ENCODE peak calls at places on chromosomes 11 and 22, in five cellular contexts. I is tibial nerve, S is stomach, O is GM12878, P is A549. C is an unnamed sample. For H3K4me1, the result is how much of the 10 kb centered on the place peaks cover.

GRCh38 chr11:116540645-116541044 is 232.1 kb downstream of the BUD13 start:
- DNase-seq in I (no peak), S (no peak), O (no peak), P (no peak), C (no peak)

GRCh38 chr11:14029971-14030531 is 67.5 kb downstream of the SPON1 start:
- DNase-seq in I (peak), S (peak), O (no peak), P (peak), C (peak)

GRCh38 chr11:35584321-35584720 is 33.9 kb upstream of the FJX1 start:
- DNase-seq in I (no peak), S (no peak), O (no peak), P (no peak), C (no peak)

GRCh38 chr11:33730716-33731115 is 5.5 kb downstream of the CD59 start:
- DNase-seq in I (no peak), S (no peak), O (no peak), P (no peak), C (no peak)

GRCh38 chr11:539971-540481 is 2.7 kb downstream of the LRRC56 start:
- DNase-seq in I (no peak), S (no peak), O (no peak), P (no peak), C (no peak)

GRCh38 chr11:82117339-82117738 is 616.3 kb downstream of the FAM181B start:
- DNase-seq in I (no peak), S (no peak), O (no peak), P (no peak), C (no peak)

GRCh38 chr11:118148877-118149276 is 3.7 kb downstream of the SCN4B start:
- DNase-seq in I (no peak), S (no peak), O (no peak), P (no peak), C (no peak)

GRCh38 chr11:102763440-102763839 is 17.0 kb downstream of the MMP10 start:
- DNase-seq in I (no peak), S (no peak), O (no peak), P (no peak), C (no peak)

GRCh38 chr11:62400760-62401159 is 18.1 kb upstream of the SCGB1A1 start:
- DNase-seq in I (peak), S (peak), O (no peak), P (no peak), C (no peak)

GRCh38 chr11:97461934-97462333 is 1072.1 kb downstream of the JRKL start:
- DNase-seq in I (no peak), S (no peak), O (no peak), P (no peak), C (peak)

GRCh38 chr11:12248330-12248729 is 129.0 kb upstream of the PARVA start:
- DNase-seq in I (peak), S (peak), O (no peak), P (peak), C (no peak)

GRCh38 chr11:75328426-75329277 is 22.8 kb downstream of the ARRB1 start:
- DNase-seq in I (peak), S (peak), O (peak), P (peak), C (peak)

GRCh38 chr11:35313066-35313765 is 106.1 kb downstream of the SLC1A2 start:
- DNase-seq in I (no peak), S (no peak), O (peak), P (no peak), C (no peak)

GRCh38 chr11:107859459-107860239 is 1.1 kb upstream of the SLC35F2 start:
- DNase-seq in I (no peak), S (peak), O (peak), P (peak), C (peak)

GRCh38 chr22:48819232-48819631 is 1008.4 kb downstream of the BRD1 start:
- DNase-seq in I (no peak), S (no peak), O (no peak), P (no peak), C (no peak)

GRCh38 chr11:122045181-122045586 is 70.8 kb downstream of the BLID start:
- DNase-seq in I (no peak), S (no peak), O (no peak), P (peak), C (no peak)

DNA sequence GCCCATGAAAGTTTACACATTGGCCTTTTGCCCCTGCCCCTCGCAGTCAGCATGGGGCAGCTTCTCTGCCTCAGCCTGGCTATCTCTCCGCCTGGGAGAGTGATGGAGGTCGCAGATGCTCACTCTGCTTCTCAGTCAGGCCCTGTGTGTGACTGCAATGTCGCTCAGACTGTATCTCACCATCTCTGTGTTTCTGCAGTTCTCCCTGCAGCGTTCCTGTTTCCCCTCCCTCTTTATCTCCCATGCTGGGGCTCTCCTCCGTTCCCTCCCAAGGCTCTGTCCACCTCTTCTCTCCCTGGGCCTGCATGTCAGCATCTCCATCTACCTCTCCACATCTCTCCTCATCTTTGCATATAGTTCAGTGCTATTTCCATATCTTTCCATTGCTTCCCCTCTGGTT is 38.1 kb downstream of the SLC22A12 start:
- DNase-seq in I (no peak), S (no peak), O (no peak), P (no peak), C (no peak)
- H3K4me1 ChIP-seq in I (under half), S (under half), O (under half), P (under half), C (under half)

DNA sequence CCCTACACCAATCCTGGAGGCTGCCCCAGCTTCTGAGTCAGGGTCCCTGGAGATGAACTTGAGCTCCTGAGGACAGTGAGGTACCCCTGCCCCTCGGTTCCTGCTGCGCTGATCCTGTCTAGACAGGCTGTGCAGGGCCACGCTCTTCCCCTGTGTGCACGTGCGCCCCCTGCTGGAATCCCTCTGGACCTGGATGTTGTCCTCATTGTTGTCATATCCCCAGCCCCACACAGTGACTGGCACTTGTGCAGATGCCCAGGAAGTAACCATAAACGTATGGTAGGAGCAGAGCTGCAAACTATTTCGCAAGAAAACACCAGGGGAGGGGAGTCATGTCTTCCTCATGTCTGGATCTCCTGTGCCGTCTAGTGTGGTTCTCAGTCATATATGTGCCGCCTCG is 114.7 kb downstream of the CRYBB2 start:
- DNase-seq in I (no peak), S (peak), O (peak), P (peak), C (no peak)
- TF ChIP-seq CTCF in I (no peak), S (no peak), O (peak), P (no peak), C (peak)

DNA sequence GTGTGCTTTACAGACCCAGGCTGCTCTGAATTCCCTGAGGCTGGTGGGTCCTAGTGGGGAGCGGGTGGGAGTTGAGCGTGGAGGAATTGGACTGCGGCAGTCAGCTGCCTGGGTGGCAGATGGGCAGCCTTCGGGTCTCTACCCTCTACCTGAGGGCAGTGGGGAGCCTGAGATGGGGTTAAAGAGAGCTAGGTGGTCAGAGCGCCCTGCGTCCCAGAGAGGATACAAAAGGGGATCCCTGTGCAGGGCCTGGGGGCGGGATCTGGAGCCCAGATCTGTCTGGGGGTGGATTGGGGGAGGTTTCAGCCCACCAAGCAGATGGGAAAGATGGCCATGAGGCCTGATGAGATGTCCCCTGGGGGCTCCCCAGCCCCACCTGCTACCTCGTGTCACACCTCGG is 18.2 kb downstream of the KCTD17 start:
- DNase-seq in I (no peak), S (no peak), O (no peak), P (no peak), C (no peak)
- TF ChIP-seq EP300 in I (no peak), S (no peak), O (no peak), P (no peak), C (no peak)

GRCh38 chr11:2314525-2315394 is 12.9 kb downstream of the TSPAN32 start:
- DNase-seq in I (peak), S (peak), O (no peak), P (no peak), C (peak)
- H3K4me1 ChIP-seq in I (under half), S (under half), O (under half), P (under half), C (under half)

GRCh38 chr11:111183706-111184105 is 61.8 kb upstream of the POU2AF2 start:
- DNase-seq in I (no peak), S (no peak), O (no peak), P (peak), C (no peak)
- TF ChIP-seq CTCF in I (no peak), S (no peak), O (no peak), P (no peak), C (no peak)

GRCh38 chr11:112786196-112786595 is 175.0 kb upstream of the NCAM1 start:
- DNase-seq in I (no peak), S (no peak), O (no peak), P (no peak), C (no peak)
- TF ChIP-seq EP300 in I (no peak), S (no peak), O (no peak), P (no peak), C (no peak)

DNA sequence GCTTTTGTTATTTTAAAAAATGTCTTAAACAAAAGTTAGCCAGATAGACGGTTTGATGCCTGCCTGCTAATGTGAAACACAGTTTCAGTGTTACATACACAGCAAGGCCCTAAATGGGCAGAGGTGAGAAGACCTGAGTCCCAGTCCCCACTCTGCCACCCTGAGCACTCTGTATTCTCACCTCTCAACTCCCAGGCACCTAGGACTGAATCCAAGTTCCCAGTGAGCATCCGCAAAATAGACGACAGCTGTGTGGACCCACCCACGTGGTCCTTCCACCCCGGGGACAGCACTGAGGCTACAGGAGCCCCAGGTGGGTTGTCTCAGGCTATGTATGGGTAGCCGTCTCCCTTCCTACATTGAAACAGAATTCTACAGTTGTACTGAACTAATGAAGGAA is 111.5 kb downstream of the RPL27A start:
- DNase-seq in I (no peak), S (no peak), O (no peak), P (no peak), C (no peak)
- H3K4me1 ChIP-seq in I (under half), S (under half), O (under half), P (under half), C (under half)